ENCODE peak calls at places on chromosome 15, in eight cellular contexts. C is GM23338, U is PC-3, R is tibial nerve, Y is OCI-LY7, V is upper lobe of right lung, E is BE2C, N is H9. T is an unnamed sample. For H3K4me1, the result is how much of the 10 kb centered on the place peaks cover.

GRCh38 chr15:45995800-45996199 is 361.0 kb downstream of the SQOR start:
- DNase-seq in V (no peak), R (no peak), C (no peak), E (no peak), U (no peak), N (no peak), Y (no peak), T (no peak)

GRCh38 chr15:69862540-69862939 is 235.2 kb downstream of the TLE3 start:
- DNase-seq in U (peak), C (no peak), Y (no peak), N (no peak), R (no peak), V (no peak), E (no peak), T (no peak)

GRCh38 chr15:55279746-55280351 is 9.8 kb downstream of the RAB27A start:
- DNase-seq in U (peak), N (no peak), R (no peak), E (no peak), V (no peak), Y (no peak), C (no peak), T (no peak)

GRCh38 chr15:66151809-66152208 is 101.7 kb downstream of the MEGF11 start:
- DNase-seq in R (no peak), V (no peak), Y (no peak), C (peak), U (no peak), N (peak), E (no peak), T (no peak)

GRCh38 chr15:69451951-69452701 is 492 bp upstream of the RPLP1 start:
- DNase-seq in U (no peak), N (no peak), E (peak), V (no peak), R (peak), Y (peak), C (peak), T (peak)

GRCh38 chr15:39455502-39455991 is 125.3 kb upstream of the THBS1 start:
- DNase-seq in R (no peak), V (no peak), N (no peak), C (no peak), U (peak), E (no peak), Y (no peak), T (no peak)

GRCh38 chr15:98067339-98067738 is 106.8 kb downstream of the ARRDC4 start:
- DNase-seq in C (no peak), R (no peak), U (no peak), Y (no peak), E (no peak), N (no peak), V (no peak), T (no peak)

GRCh38 chr15:99128411-99128810 is 23.5 kb downstream of the SYNM start:
- DNase-seq in U (no peak), V (no peak), N (no peak), E (no peak), R (no peak), Y (no peak), C (no peak), T (peak)

GRCh38 chr15:64461577-64462162 is 1.3 kb downstream of the ZNF609 start:
- DNase-seq in E (peak), C (peak), Y (no peak), V (no peak), N (peak), U (no peak), R (no peak), T (peak)

GRCh38 chr15:61831505-61831921 is 228.7 kb downstream of the VPS13C start:
- DNase-seq in U (no peak), C (peak), R (no peak), N (no peak), E (no peak), Y (no peak), V (no peak), T (no peak)

GRCh38 chr15:40829155-40829554 is 647 bp upstream of the PPP1R14D start:
- DNase-seq in V (no peak), Y (no peak), U (no peak), R (no peak), C (peak), N (no peak), E (no peak), T (no peak)

GRCh38 chr15:59203572-59203971 is 3.1 kb upstream of the LDHAL6B start:
- DNase-seq in U (no peak), E (no peak), V (no peak), N (no peak), Y (no peak), C (no peak), R (no peak), T (no peak)

GRCh38 chr15:51401872-51402517 is 60.5 kb downstream of the GLDN start:
- DNase-seq in E (peak), N (peak), V (peak), C (peak), R (peak), U (peak), Y (no peak), T (no peak)

GRCh38 chr15:39919396-39919739 is 698 bp downstream of the GPR176 start:
- DNase-seq in N (no peak), C (peak), E (no peak), U (no peak), Y (no peak), R (no peak), V (no peak), T (no peak)

GRCh38 chr15:75043509-75044257 is 20.3 kb downstream of the PPCDC start:
- DNase-seq in R (peak), C (no peak), Y (peak), N (no peak), V (peak), E (peak), U (no peak), T (peak)

GRCh38 chr15:77021803-77022381 is 27.0 kb downstream of the PSTPIP1 start:
- DNase-seq in C (no peak), N (no peak), E (no peak), U (peak), V (peak), Y (no peak), R (no peak), T (peak)

GRCh38 chr15:89112341-89112971 is 24.2 kb downstream of the ABHD2 start:
- DNase-seq in V (no peak), E (no peak), Y (no peak), U (peak), N (no peak), R (no peak), C (no peak), T (no peak)

GRCh38 chr15:96887730-96888129 is 557.2 kb downstream of the NR2F2 start:
- DNase-seq in R (no peak), U (peak), C (no peak), V (no peak), N (no peak), E (no peak), Y (no peak), T (no peak)

GRCh38 chr15:88480981-88481380 is 13.5 kb downstream of the MRPS11 start:
- DNase-seq in E (no peak), R (no peak), Y (no peak), U (no peak), V (no peak), C (no peak), N (no peak), T (no peak)

GRCh38 chr15:41577863-41578735 is 19.1 kb downstream of the TYRO3 start:
- DNase-seq in C (no peak), R (no peak), E (no peak), Y (no peak), N (no peak), U (no peak), V (no peak), T (no peak)

GRCh38 chr15:57321973-57322601 is 54.2 kb upstream of the CGNL1 start:
- DNase-seq in C (peak), U (no peak), N (peak), V (no peak), R (no peak), E (no peak), Y (no peak), T (peak)

GRCh38 chr15:66701422-66702034 is 508 bp upstream of the SMAD6 start:
- DNase-seq in V (peak), N (peak), C (peak), E (peak), U (no peak), R (no peak), Y (no peak), T (peak)

GRCh38 chr15:99962006-99962561 is 228.8 kb upstream of the LYSMD4 start:
- DNase-seq in C (no peak), U (no peak), Y (no peak), E (no peak), V (peak), R (no peak), N (no peak), T (no peak)

GRCh38 chr15:44715797-44716334 is 4.5 kb downstream of the B2M start:
- DNase-seq in C (no peak), V (no peak), Y (no peak), U (no peak), E (no peak), R (no peak), N (no peak), T (no peak)

GRCh38 chr15:40909662-40910625 is 15.7 kb downstream of the VPS18 start:
- DNase-seq in E (peak), N (peak), R (no peak), V (peak), Y (no peak), U (no peak), C (no peak), T (peak)

GRCh38 chr15:39391230-39391629 is 189.6 kb upstream of the THBS1 start:
- DNase-seq in N (no peak), U (peak), E (no peak), C (no peak), V (no peak), Y (no peak), R (no peak), T (no peak)

GRCh38 chr15:35136552-35136951 is 51.5 kb upstream of the NANOGP8 start:
- DNase-seq in V (no peak), E (no peak), R (no peak), U (no peak), C (no peak), Y (no peak), N (no peak), T (no peak)

GRCh38 chr15:69531302-69532027 is 78.8 kb downstream of the RPLP1 start:
- DNase-seq in V (no peak), U (no peak), E (no peak), C (peak), Y (no peak), N (peak), R (no peak), T (no peak)

GRCh38 chr15:53072077-53072476 is 281.9 kb upstream of the ONECUT1 start:
- DNase-seq in E (peak), U (peak), V (peak), C (peak), N (peak), R (no peak), Y (peak), T (no peak)

GRCh38 chr15:69340243-69340991 is 41.7 kb downstream of the PAQR5 start:
- DNase-seq in N (no peak), Y (no peak), V (no peak), R (no peak), E (no peak), C (no peak), U (peak), T (no peak)

GRCh38 chr15:68391084-68391483 is 40.9 kb downstream of the ITGA11 start:
- DNase-seq in U (no peak), C (no peak), Y (no peak), V (peak), E (peak), R (no peak), N (peak), T (no peak)

GRCh38 chr15:92383528-92384326 is 10.0 kb upstream of the ST8SIA2 start:
- DNase-seq in U (peak), R (no peak), E (peak), Y (no peak), V (no peak), C (peak), N (peak), T (no peak)
- TF ChIP-seq CTCF in U (peak), R (no peak), E (peak), Y (peak), V (peak), C (peak), N (peak), T (peak)

GRCh38 chr15:85676332-85676731 is 118.4 kb downstream of the KLHL25 start:
- DNase-seq in C (no peak), E (no peak), N (no peak), V (no peak), U (peak), Y (no peak), R (no peak), T (no peak)
- H3K4me1 ChIP-seq in C (under half), E (under half), N (under half), V (under half), U (under half), Y (under half), R (under half), T (under half)

GRCh38 chr15:30033763-30034162 is 49.0 kb upstream of the GOLGA8J start:
- DNase-seq in R (no peak), C (no peak), U (no peak), E (no peak), V (no peak), Y (no peak), N (no peak), T (no peak)

GRCh38 chr15:30033211-30033610 is 49.5 kb upstream of the GOLGA8J start:
- DNase-seq in V (no peak), Y (no peak), R (no peak), E (no peak), U (no peak), N (no peak), C (no peak), T (no peak)

GRCh38 chr15:30036304-30036703 is 46.5 kb upstream of the GOLGA8J start:
- DNase-seq in R (no peak), C (peak), Y (no peak), N (no peak), U (no peak), E (no peak), V (no peak), T (no peak)

GRCh38 chr15:30030350-30030749 is 52.4 kb upstream of the GOLGA8J start:
- DNase-seq in Y (no peak), N (no peak), V (no peak), C (no peak), E (no peak), U (peak), R (no peak), T (no peak)
- TF ChIP-seq CTCF in Y (peak), N (peak), V (no peak), C (peak), E (no peak), U (peak), R (no peak), T (no peak)

GRCh38 chr15:80596521-80596976 is 98.6 kb upstream of the ABHD17C start:
- DNase-seq in N (no peak), E (no peak), Y (no peak), V (no peak), C (no peak), R (no peak), U (peak), T (no peak)
- H3K4me1 ChIP-seq in N (under half), E (under half), Y (under half), V (under half), C (under half), R (under half), U (under half), T (under half)

DNA sequence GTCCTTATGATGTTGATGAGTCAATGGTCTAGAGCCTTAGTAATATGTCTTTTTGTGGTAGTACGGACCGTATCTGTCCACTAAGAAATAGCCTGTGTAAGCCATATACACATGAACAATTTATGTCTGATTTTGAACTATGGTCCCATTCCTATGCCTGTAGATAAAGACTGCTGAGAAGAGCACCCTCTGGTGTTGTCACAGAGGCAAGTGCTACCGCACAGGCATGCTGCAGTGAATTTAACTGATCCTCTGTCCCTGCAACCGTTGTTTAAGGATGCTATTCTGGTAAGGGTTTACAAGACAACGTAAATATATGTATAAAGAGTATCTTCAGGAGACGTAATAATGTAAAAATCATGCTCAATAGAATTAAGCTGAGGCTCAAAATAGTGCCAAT is 170.7 kb downstream of the UBE3A start:
- DNase-seq in R (no peak), C (peak), N (no peak), E (no peak), V (no peak), U (peak), Y (peak), T (no peak)
- TF ChIP-seq CTCF in R (no peak), C (peak), N (peak), E (peak), V (no peak), U (peak), Y (peak), T (peak)